ENCODE peak calls at places on chromosome 21, in five cellular contexts. One of them, this sample, is unnamed.

GRCh38 chr21:34830386-34831140 is 161.8 kb downstream of the CLIC6 start:
- DNase-seq in mesenchymal stem cell: no peak
- DNase-seq in IMR-90: no peak
- DNase-seq in neuronal stem cell: no peak
- DNase-seq in H1: no peak
- DNase-seq in this sample: peak; percentile 52

GRCh38 chr21:43740497-43741156 is 21.7 kb downstream of the PDXK start:
- DNase-seq in mesenchymal stem cell: peak; percentile 89
- DNase-seq in IMR-90: no peak
- DNase-seq in neuronal stem cell: peak; percentile 53
- DNase-seq in H1: peak; percentile 68
- DNase-seq in this sample: peak; percentile 47

GRCh38 chr21:37006521-37007291 is at the start of gene RIPPLY3:
- DNase-seq in mesenchymal stem cell: peak; percentile 42
- DNase-seq in IMR-90: no peak
- DNase-seq in neuronal stem cell: no peak
- DNase-seq in H1: no peak
- DNase-seq in this sample: peak; percentile 34

GRCh38 chr21:45162115-45162514 is 87.7 kb downstream of the ADARB1 start:
- DNase-seq in mesenchymal stem cell: no peak
- DNase-seq in IMR-90: no peak
- DNase-seq in neuronal stem cell: no peak
- DNase-seq in H1: no peak
- DNase-seq in this sample: no peak

GRCh38 chr21:10511116-10511515 is 10.3 kb upstream of the TPTE start:
- DNase-seq in mesenchymal stem cell: no peak
- DNase-seq in IMR-90: no peak
- DNase-seq in neuronal stem cell: no peak
- DNase-seq in H1: no peak
- DNase-seq in this sample: no peak

GRCh38 chr21:45284456-45284741 is 3.3 kb downstream of the POFUT2 start:
- DNase-seq in mesenchymal stem cell: no peak
- DNase-seq in IMR-90: no peak
- DNase-seq in neuronal stem cell: no peak
- DNase-seq in H1: no peak
- DNase-seq in this sample: no peak

GRCh38 chr21:46142581-46143473 is 12.6 kb downstream of the FTCD start:
- DNase-seq in mesenchymal stem cell: no peak
- DNase-seq in IMR-90: no peak
- DNase-seq in neuronal stem cell: no peak
- DNase-seq in H1: no peak
- DNase-seq in this sample: no peak

GRCh38 chr21:45123440-45123839 is 49.1 kb downstream of the ADARB1 start:
- DNase-seq in mesenchymal stem cell: no peak
- DNase-seq in IMR-90: no peak
- DNase-seq in neuronal stem cell: no peak
- DNase-seq in H1: no peak
- DNase-seq in this sample: no peak

GRCh38 chr21:46284077-46284644 is 1.2 kb downstream of the MCM3AP start:
- DNase-seq in mesenchymal stem cell: no peak
- DNase-seq in IMR-90: no peak
- DNase-seq in neuronal stem cell: no peak
- DNase-seq in H1: no peak
- DNase-seq in this sample: no peak

GRCh38 chr21:35072960-35073359 is 23.9 kb upstream of the RUNX1 start:
- DNase-seq in mesenchymal stem cell: peak; percentile 93
- DNase-seq in IMR-90: peak; percentile 77
- DNase-seq in neuronal stem cell: no peak
- DNase-seq in H1: no peak
- DNase-seq in this sample: no peak

GRCh38 chr21:42236693-42237092 is 17.8 kb downstream of the ABCG1 start:
- DNase-seq in mesenchymal stem cell: no peak
- DNase-seq in IMR-90: no peak
- DNase-seq in neuronal stem cell: no peak
- DNase-seq in H1: no peak
- DNase-seq in this sample: no peak

GRCh38 chr21:42234464-42235241 is 15.7 kb downstream of the ABCG1 start:
- DNase-seq in mesenchymal stem cell: peak; percentile 44
- DNase-seq in IMR-90: peak; percentile 45
- DNase-seq in neuronal stem cell: peak; percentile 79
- DNase-seq in H1: no peak
- DNase-seq in this sample: peak; percentile 82

GRCh38 chr21:42234026-42234425 is 15.1 kb downstream of the ABCG1 start:
- DNase-seq in mesenchymal stem cell: no peak
- DNase-seq in IMR-90: no peak
- DNase-seq in neuronal stem cell: no peak
- DNase-seq in H1: no peak
- DNase-seq in this sample: no peak

GRCh38 chr21:42236014-42236413 is 17.1 kb downstream of the ABCG1 start:
- DNase-seq in mesenchymal stem cell: no peak
- DNase-seq in IMR-90: no peak
- DNase-seq in neuronal stem cell: no peak
- DNase-seq in H1: no peak
- DNase-seq in this sample: no peak

DNA sequence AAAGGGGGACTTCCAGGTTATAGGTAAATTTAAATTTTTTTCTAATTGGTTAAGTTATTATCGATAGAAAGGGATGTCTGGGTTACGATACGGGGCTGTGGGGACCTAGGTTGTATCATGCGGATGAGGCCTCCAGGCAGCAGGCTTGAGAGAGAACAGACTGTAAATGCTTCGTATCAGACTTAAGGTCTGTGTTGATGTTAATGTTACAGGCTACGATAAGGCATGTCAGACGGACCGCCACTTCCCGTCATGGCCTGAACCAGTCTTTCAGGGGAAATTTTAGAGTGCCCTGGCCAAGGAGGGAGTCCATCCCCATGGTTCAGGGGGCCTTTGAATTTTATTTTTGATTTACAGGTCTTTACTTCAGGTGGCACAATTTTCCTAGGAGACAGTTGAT is 16.7 kb downstream of the ABCG1 start:
- DNase-seq in mesenchymal stem cell: no peak
- DNase-seq in IMR-90: no peak
- DNase-seq in neuronal stem cell: no peak
- DNase-seq in H1: no peak
- DNase-seq in this sample: peak; percentile 29
- H3K4me3 ChIP-seq in mesenchymal stem cell: no peak overlapping the region
- H3K4me3 ChIP-seq in IMR-90: no peak overlapping the region
- H3K4me3 ChIP-seq in neuronal stem cell: no peak overlapping the region
- H3K4me3 ChIP-seq in H1: no peak overlapping the region
- H3K4me3 ChIP-seq in this sample: no peak overlapping the region

GRCh38 chr21:42043961-42044360 is 27.2 kb upstream of the UMODL1 start:
- DNase-seq in mesenchymal stem cell: no peak
- DNase-seq in IMR-90: no peak
- DNase-seq in neuronal stem cell: no peak
- DNase-seq in H1: no peak
- DNase-seq in this sample: no peak
- H2AFZ ChIP-seq in mesenchymal stem cell: no peak overlapping the region
- H2AFZ ChIP-seq in IMR-90: no peak overlapping the region
- H2AFZ ChIP-seq in neuronal stem cell: no peak overlapping the region
- H2AFZ ChIP-seq in H1: no peak overlapping the region
- H2AFZ ChIP-seq in this sample: no peak overlapping the region

DNA sequence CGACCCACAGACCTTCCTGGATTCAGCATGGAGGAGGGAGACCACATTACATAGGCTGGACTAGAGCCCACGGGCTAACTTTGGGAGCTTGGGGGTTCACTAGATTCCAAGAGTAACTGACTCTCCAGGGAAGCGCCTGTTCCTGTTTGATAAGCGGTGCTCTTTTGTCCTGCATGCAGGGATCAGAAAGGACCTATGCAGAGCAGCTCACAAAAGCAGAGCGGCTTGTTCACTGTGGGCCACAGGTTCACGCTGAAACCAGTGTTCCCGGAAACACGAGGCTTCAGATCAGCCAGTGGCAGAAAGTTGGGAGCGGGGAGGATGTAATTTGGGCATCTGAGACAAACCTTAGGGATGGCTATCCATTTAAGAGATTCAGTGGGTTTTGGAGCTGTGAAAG is 403.9 kb downstream of the PCP4 start:
- DNase-seq in mesenchymal stem cell: no peak
- DNase-seq in IMR-90: no peak
- DNase-seq in neuronal stem cell: no peak
- DNase-seq in H1: no peak
- DNase-seq in this sample: no peak
- H4K8ac ChIP-seq in mesenchymal stem cell: no peak overlapping the region
- H4K8ac ChIP-seq in IMR-90: no peak overlapping the region
- H4K8ac ChIP-seq in neuronal stem cell: no peak overlapping the region
- H4K8ac ChIP-seq in H1: no peak overlapping the region
- H4K8ac ChIP-seq in this sample: no peak overlapping the region

GRCh38 chr21:31872452-31873274 is at the start of gene HUNK:
- DNase-seq in mesenchymal stem cell: peak; percentile 38
- DNase-seq in IMR-90: peak; percentile 54
- DNase-seq in neuronal stem cell: peak; percentile 73
- DNase-seq in H1: no peak
- DNase-seq in this sample: peak; percentile 75
- H3K4me3 ChIP-seq in mesenchymal stem cell: peak within 1 kb of the TSS; percentile 76
- H3K4me3 ChIP-seq in IMR-90: peak within 1 kb of the TSS; percentile 89
- H3K4me3 ChIP-seq in neuronal stem cell: peak within 1 kb of the TSS; percentile 97
- H3K4me3 ChIP-seq in H1: peak within 1 kb of the TSS; percentile 58
- H3K4me3 ChIP-seq in this sample: peak within 1 kb of the TSS; percentile 72

DNA sequence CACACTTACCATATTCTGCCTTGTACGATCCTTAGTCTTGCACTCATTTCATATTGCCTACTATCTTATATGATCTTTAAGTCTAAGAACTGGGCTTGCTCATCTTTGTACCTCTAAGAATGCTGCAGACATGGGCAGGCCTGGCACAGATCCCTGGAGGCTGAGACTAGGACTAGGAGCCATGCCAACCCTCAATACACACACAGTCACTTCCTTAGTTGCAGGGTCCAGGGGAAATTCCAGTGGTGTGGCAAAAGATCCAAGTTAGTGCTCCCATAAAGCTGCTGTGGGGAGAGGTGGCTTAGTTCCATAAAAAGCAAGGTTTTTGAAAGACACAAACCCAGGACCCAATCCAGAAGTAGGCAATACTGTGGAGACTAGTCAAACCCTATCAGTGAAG is 59.9 kb downstream of the CYYR1 start:
- DNase-seq in mesenchymal stem cell: no peak
- DNase-seq in IMR-90: no peak
- DNase-seq in neuronal stem cell: no peak
- DNase-seq in H1: no peak
- DNase-seq in this sample: no peak
- H2AFZ ChIP-seq in mesenchymal stem cell: no peak overlapping the region
- H2AFZ ChIP-seq in IMR-90: no peak overlapping the region
- H2AFZ ChIP-seq in neuronal stem cell: no peak overlapping the region
- H2AFZ ChIP-seq in H1: no peak overlapping the region
- H2AFZ ChIP-seq in this sample: no peak overlapping the region

DNA sequence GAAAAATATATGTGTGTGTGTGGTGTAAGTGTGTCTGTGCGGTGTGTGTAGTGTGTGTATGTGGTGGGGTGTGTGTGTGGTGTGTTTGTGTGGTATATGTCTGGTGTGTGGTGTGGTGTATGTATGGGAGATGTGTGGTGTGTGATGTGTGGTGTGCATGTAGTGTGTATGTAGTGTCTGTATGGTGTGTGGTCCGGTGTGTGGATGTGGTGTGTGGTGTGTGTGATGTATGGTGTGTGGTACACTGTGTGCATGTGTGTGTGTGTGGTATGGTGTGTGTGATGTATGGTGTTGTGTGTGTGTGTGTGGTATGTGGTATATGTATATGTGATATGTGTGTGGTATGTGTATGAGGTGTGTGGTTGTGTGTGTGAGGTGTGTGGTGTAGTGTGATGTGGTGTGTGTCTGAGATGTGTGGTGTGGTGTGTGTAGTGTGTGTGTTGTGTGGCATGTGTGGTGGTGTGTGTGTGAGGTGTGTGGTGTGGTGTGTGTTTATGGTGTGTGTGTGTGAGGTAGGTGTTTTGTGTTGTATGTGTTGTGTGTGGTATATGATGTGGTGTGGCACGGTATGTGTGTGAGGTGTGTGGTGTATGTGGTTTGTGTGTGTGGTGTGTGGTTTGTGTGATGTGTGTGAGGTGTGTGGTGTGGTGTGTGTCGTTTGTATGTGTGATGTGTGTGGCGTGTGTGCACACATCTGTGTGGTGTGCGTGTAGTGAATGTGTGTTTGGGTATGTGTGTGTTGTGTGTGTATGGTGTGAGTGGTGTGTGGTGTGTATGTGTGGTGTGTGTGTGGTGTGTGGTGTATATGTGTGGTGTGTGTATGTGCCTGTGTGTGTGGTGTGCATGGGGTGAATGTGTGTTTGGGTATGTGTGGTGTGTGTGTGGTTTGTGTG is 35.3 kb upstream of the ABCG1 start:
- DNase-seq in mesenchymal stem cell: no peak
- DNase-seq in IMR-90: no peak
- DNase-seq in neuronal stem cell: no peak
- DNase-seq in H1: no peak
- DNase-seq in this sample: no peak
- H4K8ac ChIP-seq in mesenchymal stem cell: no peak overlapping the region
- H4K8ac ChIP-seq in IMR-90: no peak overlapping the region
- H4K8ac ChIP-seq in neuronal stem cell: peak overlapping the region; percentile 88
- H4K8ac ChIP-seq in H1: no peak overlapping the region
- H4K8ac ChIP-seq in this sample: no peak overlapping the region

GRCh38 chr21:28280611-28281010 is 712.1 kb downstream of the LTN1 start:
- DNase-seq in mesenchymal stem cell: no peak
- DNase-seq in IMR-90: no peak
- DNase-seq in neuronal stem cell: no peak
- DNase-seq in H1: no peak
- DNase-seq in this sample: no peak

DNA sequence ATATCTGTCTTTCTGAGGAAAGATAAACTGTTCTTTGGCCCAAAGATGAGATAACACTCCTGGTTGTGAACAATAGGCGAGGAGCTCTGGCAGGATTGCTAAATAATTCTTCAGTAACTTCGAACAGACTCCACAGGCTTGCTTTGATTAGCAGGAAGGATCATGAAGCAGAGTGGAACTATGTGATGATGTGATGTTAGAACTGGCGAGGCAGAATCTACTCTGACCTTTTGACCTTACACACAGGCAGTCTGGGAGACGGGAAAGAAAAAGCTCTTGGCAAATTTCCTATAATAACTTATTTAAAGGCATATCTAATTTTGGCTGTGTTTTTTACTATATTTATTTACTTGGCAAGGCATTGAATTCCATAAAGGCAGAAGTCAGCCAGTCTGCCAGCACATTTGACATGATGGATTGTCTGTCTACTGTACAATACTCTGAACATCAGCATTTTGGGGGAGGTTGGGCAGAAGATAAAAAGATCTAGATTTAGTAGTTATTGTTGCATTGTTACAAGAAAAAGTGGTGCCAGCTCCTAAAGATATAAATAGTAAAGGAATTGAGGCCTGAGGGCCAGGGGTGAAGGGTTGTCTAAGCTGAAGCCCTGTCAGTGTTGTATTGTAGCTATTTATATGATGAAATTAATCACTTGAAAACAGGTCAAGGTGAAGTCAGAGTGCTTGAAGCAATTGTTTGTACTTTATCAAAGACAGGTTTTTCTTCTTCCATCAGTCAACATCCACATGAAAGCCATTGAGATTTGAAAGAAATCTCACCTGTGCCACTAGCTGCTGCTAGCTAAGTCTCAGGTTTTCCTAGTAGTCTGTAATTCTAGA is 708.8 kb downstream of the LTN1 start:
- DNase-seq in mesenchymal stem cell: peak; percentile 60
- DNase-seq in IMR-90: peak; percentile 94
- DNase-seq in neuronal stem cell: no peak
- DNase-seq in H1: no peak
- DNase-seq in this sample: no peak
- H3K4me3 ChIP-seq in mesenchymal stem cell: no peak overlapping the region
- H3K4me3 ChIP-seq in IMR-90: no peak overlapping the region
- H3K4me3 ChIP-seq in neuronal stem cell: no peak overlapping the region
- H3K4me3 ChIP-seq in H1: no peak overlapping the region
- H3K4me3 ChIP-seq in this sample: no peak overlapping the region